ENCODE peak calls at places on chromosome 22, in four cellular contexts. F, M, S and H are unnamed samples.

GRCh38 chr22:23402275-23403151 is 177.6 kb downstream of the IGLL1 start:
- DNase-seq in F (peak), M (no peak), S (peak), H (no peak)

GRCh38 chr22:44505796-44506354 is 7.8 kb upstream of the RTL6 start:
- DNase-seq in F (no peak), M (no peak), S (no peak), H (peak)

GRCh38 chr22:37752189-37753061 is 55.3 kb upstream of the GCAT start:
- DNase-seq in F (peak), M (peak), S (peak), H (peak)

GRCh38 chr22:22945195-22945594 is 57.6 kb downstream of the IGLL5 start:
- DNase-seq in F (no peak), M (no peak), S (no peak), H (peak)

GRCh38 chr22:39309881-39310714 is 9.3 kb downstream of the RPL3 start:
- DNase-seq in F (no peak), M (no peak), S (no peak), H (no peak)

GRCh38 chr22:35023692-35024363 is 42.1 kb upstream of the ISX start:
- DNase-seq in F (peak), M (no peak), S (peak), H (peak)

GRCh38 chr22:24165673-24166072 is 15.6 kb upstream of the SUSD2 start:
- DNase-seq in F (no peak), M (no peak), S (no peak), H (no peak)

GRCh38 chr22:24400037-24400725 is 27.2 kb upstream of the ADORA2A start:
- DNase-seq in F (no peak), M (no peak), S (no peak), H (no peak)

DNA sequence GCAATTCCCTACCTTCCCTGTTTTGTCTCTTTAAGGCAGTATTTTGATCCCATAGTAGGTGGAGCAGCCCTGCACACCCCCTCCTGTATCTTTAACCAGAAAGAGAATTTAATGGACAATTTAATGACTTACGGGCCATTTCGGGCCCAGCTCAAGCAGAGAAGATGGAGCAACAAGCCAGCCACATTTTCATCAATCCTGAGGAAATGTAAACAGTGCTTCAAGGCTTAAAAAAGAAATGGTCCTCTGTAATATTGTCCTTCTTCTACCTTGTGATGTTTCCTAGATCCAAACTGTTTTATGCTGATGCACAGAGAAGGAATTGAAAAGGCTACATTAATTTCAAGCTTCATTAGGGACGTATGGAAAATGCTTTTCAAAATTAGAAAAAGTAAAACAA is 88.6 kb downstream of the MTMR3 start:
- DNase-seq in F (no peak), M (no peak), S (no peak), H (no peak)
- H3K4me3 ChIP-seq in F (no peak), M (no peak), S (no peak), H (no peak)

DNA sequence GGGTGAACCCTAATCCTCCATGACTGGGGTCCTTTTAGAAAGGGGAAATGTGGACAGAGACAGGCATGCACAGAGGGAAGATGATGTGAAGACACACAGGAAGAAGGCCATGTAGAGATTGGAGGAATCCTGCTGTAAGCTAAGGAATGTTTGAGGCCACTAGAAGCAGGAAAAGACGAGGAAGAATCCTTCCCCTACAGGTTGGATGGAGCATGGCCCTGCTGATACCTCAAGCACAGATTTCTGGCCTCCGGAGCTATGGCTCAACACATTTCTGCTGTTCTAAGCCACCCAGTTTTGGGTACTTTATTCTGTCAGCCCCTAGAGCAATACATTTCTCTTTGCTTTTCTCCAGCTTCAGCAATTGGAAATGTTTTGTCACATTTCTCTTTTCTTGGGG is 487.0 kb downstream of the MIAT start:
- DNase-seq in F (no peak), M (no peak), S (no peak), H (no peak)
- TF ChIP-seq CTCF in F (no peak), M (no peak), S (no peak), H (no peak)

GRCh38 chr22:49936973-49937757 is 18.7 kb downstream of the CRELD2 start:
- DNase-seq in F (no peak), M (no peak), S (peak), H (no peak)
- H3K4me3 ChIP-seq in F (peak), M (peak), S (peak), H (no peak)

GRCh38 chr22:29309332-29310064 is 3.0 kb downstream of the GAS2L1 start:
- DNase-seq in F (peak), M (no peak), S (no peak), H (peak)
- TF ChIP-seq CTCF in F (no peak), M (no peak), S (no peak), H (no peak)